ENCODE peak calls at places on chromosomes 12 and 14, in nine cellular contexts. R, S, F, U, Z, A, E, L and D are unnamed samples.
A peak's percentile ranks its signal among the peaks of the same experiment; 100 is the strongest.

GRCh38 chr14:36268957-36269734 is 51.3 kb downstream of the MBIP start:
- DNase-seq in R (no peak), S (no peak), F (no peak), U (peak; percentile 57), Z (no peak), A (no peak), E (no peak), L (no peak), D (no peak)

GRCh38 chr14:104426771-104427125 is 152.8 kb upstream of the C14orf180 start:
- DNase-seq in R (no peak), S (no peak), F (no peak), U (no peak), Z (no peak), A (no peak), E (no peak), L (no peak), D (no peak)

GRCh38 chr12:127621366-127621765 is 645.6 kb upstream of the TMEM132C start:
- DNase-seq in R (no peak), S (no peak), F (no peak), U (peak; percentile 14), Z (no peak), A (no peak), E (no peak), L (no peak), D (no peak)

GRCh38 chr14:56490379-56490778 is 89.2 kb upstream of the TMEM260 start:
- DNase-seq in R (no peak), S (no peak), F (no peak), U (peak; percentile 62), Z (peak; percentile 83), A (no peak), E (no peak), L (peak; percentile 38), D (no peak)

GRCh38 chr14:37585101-37585479 is 10.0 kb downstream of the FOXA1 start:
- DNase-seq in R (no peak), S (no peak), F (no peak), U (no peak), Z (peak; percentile 95), A (no peak), E (no peak), L (no peak), D (no peak)

GRCh38 chr14:90599748-90600507 is 203.1 kb downstream of the CALM1 start:
- DNase-seq in R (no peak), S (no peak), F (no peak), U (no peak), Z (peak; percentile 41), A (no peak), E (no peak), L (no peak), D (no peak)

GRCh38 chr14:72665259-72665658 is 228.6 kb downstream of the DPF3 start:
- DNase-seq in R (no peak), S (no peak), F (peak; percentile 66), U (no peak), Z (peak; percentile 99), A (no peak), E (no peak), L (no peak), D (no peak)

GRCh38 chr12:70338531-70338930 is 27.6 kb upstream of the KCNMB4 start:
- DNase-seq in R (no peak), S (no peak), F (no peak), U (no peak), Z (no peak), A (no peak), E (no peak), L (no peak), D (no peak)

GRCh38 chr12:39441189-39441962 is 1.5 kb downstream of the KIF21A start:
- DNase-seq in R (no peak), S (no peak), F (no peak), U (no peak), Z (no peak), A (no peak), E (no peak), L (no peak), D (no peak)

GRCh38 chr12:4037747-4038312 is 164.6 kb upstream of the PARP11 start:
- DNase-seq in R (no peak), S (no peak), F (no peak), U (peak; percentile 57), Z (peak; percentile 58), A (no peak), E (peak; percentile 78), L (peak; percentile 21), D (peak; percentile 62)

GRCh38 chr14:35107866-35108265 is 13.9 kb downstream of the PPP2R3C start:
- DNase-seq in R (no peak), S (no peak), F (no peak), U (no peak), Z (no peak), A (no peak), E (no peak), L (no peak), D (no peak)

GRCh38 chr12:121796855-121797751 is 3.6 kb upstream of the RHOF start:
- DNase-seq in R (no peak), S (no peak), F (no peak), U (peak; percentile 94), Z (peak; percentile 97), A (peak; percentile 94), E (peak; percentile 97), L (no peak), D (peak; percentile 90)

GRCh38 chr12:94100254-94100653 is 48.1 kb upstream of the PLXNC1 start:
- DNase-seq in R (no peak), S (no peak), F (peak; percentile 63), U (no peak), Z (peak; percentile 95), A (no peak), E (no peak), L (no peak), D (peak; percentile 70)

GRCh38 chr14:101122114-101122854 is 218.8 kb upstream of the RTL1 start:
- DNase-seq in R (no peak), S (no peak), F (no peak), U (no peak), Z (no peak), A (no peak), E (no peak), L (no peak), D (peak; percentile 11)

GRCh38 chr12:44217146-44217883 is 381.4 kb downstream of the TMEM117 start:
- DNase-seq in R (no peak), S (no peak), F (no peak), U (no peak), Z (peak; percentile 31), A (no peak), E (no peak), L (no peak), D (no peak)

GRCh38 chr14:31895206-31895605 is 181.9 kb upstream of the ARHGAP5 start:
- DNase-seq in R (no peak), S (no peak), F (no peak), U (no peak), Z (peak; percentile 84), A (no peak), E (no peak), L (no peak), D (no peak)

DNA sequence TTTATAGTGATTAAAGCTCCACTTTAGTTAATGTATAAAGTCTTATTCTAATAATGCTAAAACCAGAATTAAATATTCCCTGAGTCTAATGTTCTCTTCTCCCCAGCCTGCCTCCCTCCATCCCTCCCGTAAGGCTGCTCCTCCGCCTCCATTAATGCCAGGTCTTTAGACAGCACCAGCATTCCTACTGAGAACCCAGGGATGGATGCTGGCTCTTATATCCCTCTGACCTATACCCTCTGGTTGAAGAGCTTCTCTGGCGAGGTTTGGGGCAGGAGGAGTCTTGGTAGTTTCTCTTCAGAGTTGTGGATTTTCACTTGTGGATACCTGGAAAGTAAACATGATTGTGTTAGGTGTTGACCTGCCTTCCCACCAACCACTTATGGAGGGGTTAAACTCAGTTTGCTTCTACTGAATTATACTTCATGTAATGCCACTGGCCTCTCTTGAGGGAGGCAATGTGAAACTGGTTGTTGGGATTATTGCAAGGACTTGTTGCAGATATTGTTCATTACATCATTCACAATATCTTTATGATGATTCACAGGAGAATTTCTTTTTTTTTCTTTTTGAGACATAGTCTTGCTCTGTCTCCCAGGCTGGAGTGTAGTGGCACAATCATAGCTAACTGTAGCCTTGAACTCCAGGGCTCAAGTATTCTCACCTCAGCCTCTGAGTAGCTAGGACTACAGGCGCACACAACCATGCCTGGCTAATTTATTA is 11.1 kb upstream of the SMAGP start:
- DNase-seq in R (no peak), S (no peak), F (no peak), U (no peak), Z (peak; percentile 36), A (no peak), E (no peak), L (no peak), D (no peak)
- H3K27ac ChIP-seq in R (no peak overlapping the region), S (no peak overlapping the region), F (peak overlapping the region; percentile 78), U (no peak overlapping the region), Z (no peak overlapping the region), A (no peak overlapping the region), E (no peak overlapping the region), L (no peak overlapping the region), D (no peak overlapping the region)

GRCh38 chr14:99261916-99262787 is 9.8 kb downstream of the BCL11B start:
- DNase-seq in R (peak; percentile 63), S (peak; percentile 69), F (no peak), U (no peak), Z (no peak), A (peak; percentile 81), E (no peak), L (peak; percentile 97), D (no peak)
- H3K27me3 ChIP-seq in R (no peaks in the 10 kb centered on the region), S (no peaks in the 10 kb centered on the region), F (no peaks in the 10 kb centered on the region), U (peaks cover 6% of the 10 kb centered on the region), Z (peaks cover 93% of the 10 kb centered on the region), A (peaks cover 4% of the 10 kb centered on the region), E (no peaks in the 10 kb centered on the region), L (no peaks in the 10 kb centered on the region), D (peaks cover 5% of the 10 kb centered on the region)

GRCh38 chr12:124509676-124510300 is 57.6 kb downstream of the NCOR2 start:
- DNase-seq in R (no peak), S (no peak), F (no peak), U (peak; percentile 94), Z (no peak), A (no peak), E (peak; percentile 61), L (no peak), D (peak; percentile 79)

GRCh38 chr12:124508323-124509096 is 58.9 kb downstream of the NCOR2 start:
- DNase-seq in R (no peak), S (no peak), F (no peak), U (no peak), Z (no peak), A (no peak), E (no peak), L (no peak), D (peak; percentile 66)

GRCh38 chr12:124507188-124508109 is 60.0 kb downstream of the NCOR2 start:
- DNase-seq in R (no peak), S (no peak), F (no peak), U (no peak), Z (no peak), A (no peak), E (no peak), L (no peak), D (no peak)

GRCh38 chr12:124510301-124510970 is 57.0 kb downstream of the NCOR2 start:
- DNase-seq in R (no peak), S (no peak), F (no peak), U (no peak), Z (peak; percentile 22), A (no peak), E (peak; percentile 44), L (no peak), D (no peak)

GRCh38 chr12:124509300-124509675 is 58.1 kb downstream of the NCOR2 start:
- DNase-seq in R (no peak), S (no peak), F (no peak), U (no peak), Z (no peak), A (no peak), E (no peak), L (no peak), D (no peak)
- H3K4me1 ChIP-seq in R (no peaks in the 10 kb centered on the region), S (no peaks in the 10 kb centered on the region), F (peaks cover 71% of the 10 kb centered on the region), U (peaks cover 62% of the 10 kb centered on the region), Z (peaks cover 35% of the 10 kb centered on the region), A (peaks cover 44% of the 10 kb centered on the region), E (peaks cover 89% of the 10 kb centered on the region), L (peaks cover 5% of the 10 kb centered on the region), D (peaks cover 54% of the 10 kb centered on the region)

GRCh38 chr14:21092147-21093011 is 6.1 kb downstream of the ZNF219 start:
- DNase-seq in R (peak; percentile 88), S (peak; percentile 92), F (no peak), U (peak; percentile 80), Z (peak; percentile 73), A (peak; percentile 98), E (peak; percentile 92), L (peak; percentile 93), D (peak; percentile 87)
- H3K27ac ChIP-seq in R (no peak overlapping the region), S (no peak overlapping the region), F (no peak overlapping the region), U (no peak overlapping the region), Z (no peak overlapping the region), A (no peak overlapping the region), E (no peak overlapping the region), L (no peak overlapping the region), D (peak overlapping the region; percentile 25)